ENCODE peak calls at places on chromosomes 13 and 19, in four cellular contexts. One of them, this sample, is unnamed.

GRCh38 chr19:12244370-12244769 is 50.3 kb downstream of the ZNF44 start:
- DNase-seq in fibroblast of lung: no peak
- DNase-seq in mammary epithelial cell: no peak
- DNase-seq in K562: no peak
- DNase-seq in this sample: no peak

GRCh38 chr13:79481685-79482052 is 714 bp downstream of the NDFIP2 start:
- DNase-seq in fibroblast of lung: peak; percentile 24
- DNase-seq in mammary epithelial cell: peak; percentile 52
- DNase-seq in K562: peak; percentile 14
- DNase-seq in this sample: peak; percentile 27

GRCh38 chr19:19459707-19460251 is 54.3 kb downstream of the GATAD2A start:
- DNase-seq in fibroblast of lung: peak; percentile 76
- DNase-seq in mammary epithelial cell: no peak
- DNase-seq in K562: no peak
- DNase-seq in this sample: no peak

GRCh38 chr13:32790731-32791130 is 204.5 kb downstream of the PDS5B start:
- DNase-seq in fibroblast of lung: no peak
- DNase-seq in mammary epithelial cell: no peak
- DNase-seq in K562: peak; percentile 7
- DNase-seq in this sample: no peak

GRCh38 chr13:99995503-99996176 is 14.1 kb downstream of the ZIC2 start:
- DNase-seq in fibroblast of lung: no peak
- DNase-seq in mammary epithelial cell: peak; percentile 48
- DNase-seq in K562: no peak
- DNase-seq in this sample: no peak

GRCh38 chr13:92640936-92641335 is 585.7 kb upstream of the GPC6 start:
- DNase-seq in fibroblast of lung: peak; percentile 56
- DNase-seq in mammary epithelial cell: no peak
- DNase-seq in K562: no peak
- DNase-seq in this sample: no peak

GRCh38 chr13:23509781-23510543 is 60.2 kb upstream of the TNFRSF19 start:
- DNase-seq in fibroblast of lung: peak; percentile 97
- DNase-seq in mammary epithelial cell: peak; percentile 71
- DNase-seq in K562: no peak
- DNase-seq in this sample: no peak

GRCh38 chr13:100100115-100100879 is 11.4 kb downstream of the PCCA start:
- DNase-seq in fibroblast of lung: peak; percentile 89
- DNase-seq in mammary epithelial cell: peak; percentile 80
- DNase-seq in K562: no peak
- DNase-seq in this sample: no peak

GRCh38 chr19:54439174-54439851 is 9.7 kb upstream of the LENG8 start:
- DNase-seq in fibroblast of lung: peak; percentile 34
- DNase-seq in mammary epithelial cell: peak; percentile 46
- DNase-seq in K562: peak; percentile 50
- DNase-seq in this sample: no peak

GRCh38 chr13:44421853-44422525 is 48.4 kb downstream of the SERP2 start:
- DNase-seq in fibroblast of lung: no peak
- DNase-seq in mammary epithelial cell: no peak
- DNase-seq in K562: no peak
- DNase-seq in this sample: no peak

GRCh38 chr19:38524369-38524768 is 90.9 kb downstream of the RYR1 start:
- DNase-seq in fibroblast of lung: no peak
- DNase-seq in mammary epithelial cell: no peak
- DNase-seq in K562: no peak
- DNase-seq in this sample: no peak

GRCh38 chr19:39846678-39847486 is 703 bp upstream of the FBL start:
- DNase-seq in fibroblast of lung: no peak
- DNase-seq in mammary epithelial cell: no peak
- DNase-seq in K562: peak; percentile 73
- DNase-seq in this sample: no peak

GRCh38 chr19:53308339-53308811 is 25.2 kb upstream of the ZNF845 start:
- DNase-seq in fibroblast of lung: no peak
- DNase-seq in mammary epithelial cell: no peak
- DNase-seq in K562: peak; percentile 45
- DNase-seq in this sample: peak; percentile 8

GRCh38 chr13:42702726-42703125 is 78.7 kb upstream of the FAM216B start:
- DNase-seq in fibroblast of lung: peak; percentile 26
- DNase-seq in mammary epithelial cell: no peak
- DNase-seq in K562: no peak
- DNase-seq in this sample: no peak

GRCh38 chr13:113411216-113412023 is 41.9 kb downstream of the ADPRHL1 start:
- DNase-seq in fibroblast of lung: peak; percentile 98
- DNase-seq in mammary epithelial cell: peak; percentile 69
- DNase-seq in K562: no peak
- DNase-seq in this sample: peak; percentile 94
- H4K20me1 ChIP-seq in fibroblast of lung: no peaks in the 10 kb centered on the region
- H4K20me1 ChIP-seq in mammary epithelial cell: no peaks in the 10 kb centered on the region
- H4K20me1 ChIP-seq in K562: no peaks in the 10 kb centered on the region
- H4K20me1 ChIP-seq in this sample: no peaks in the 10 kb centered on the region

GRCh38 chr13:106145070-106145469 is 390.4 kb downstream of the EFNB2 start:
- DNase-seq in fibroblast of lung: no peak
- DNase-seq in mammary epithelial cell: no peak
- DNase-seq in K562: no peak
- DNase-seq in this sample: no peak
- H3K27ac ChIP-seq in fibroblast of lung: no peak overlapping the region
- H3K27ac ChIP-seq in mammary epithelial cell: peak overlapping the region; percentile 93
- H3K27ac ChIP-seq in K562: no peak overlapping the region
- H3K27ac ChIP-seq in this sample: peak overlapping the region; percentile 85

GRCh38 chr19:17389288-17389687 is 4.7 kb downstream of the CCDC194 start:
- DNase-seq in fibroblast of lung: no peak
- DNase-seq in mammary epithelial cell: no peak
- DNase-seq in K562: no peak
- DNase-seq in this sample: no peak

GRCh38 chr19:17390665-17391370 is 3.2 kb downstream of the CCDC194 start:
- DNase-seq in fibroblast of lung: peak; percentile 90
- DNase-seq in mammary epithelial cell: peak; percentile 85
- DNase-seq in K562: peak; percentile 97
- DNase-seq in this sample: peak; percentile 82

GRCh38 chr19:17393914-17394313 is at the start of gene CCDC194:
- DNase-seq in fibroblast of lung: no peak
- DNase-seq in mammary epithelial cell: no peak
- DNase-seq in K562: no peak
- DNase-seq in this sample: no peak

GRCh38 chr19:17391371-17392151 is 2.4 kb downstream of the CCDC194 start:
- DNase-seq in fibroblast of lung: no peak
- DNase-seq in mammary epithelial cell: no peak
- DNase-seq in K562: no peak
- DNase-seq in this sample: no peak

GRCh38 chr19:17389957-17390664 is 3.9 kb downstream of the CCDC194 start:
- DNase-seq in fibroblast of lung: no peak
- DNase-seq in mammary epithelial cell: no peak
- DNase-seq in K562: peak; percentile 31
- DNase-seq in this sample: no peak
- TF ChIP-seq EZH2 in fibroblast of lung: no peak
- TF ChIP-seq EZH2 in mammary epithelial cell: no peak
- TF ChIP-seq EZH2 in K562: no peak
- TF ChIP-seq EZH2 in this sample: no peak

GRCh38 chr19:17952041-17952976 is 14.6 kb upstream of the KCNN1 start:
- DNase-seq in fibroblast of lung: no peak
- DNase-seq in mammary epithelial cell: no peak
- DNase-seq in K562: peak; percentile 32
- DNase-seq in this sample: no peak
- H4K20me1 ChIP-seq in fibroblast of lung: no peaks in the 10 kb centered on the region
- H4K20me1 ChIP-seq in mammary epithelial cell: no peaks in the 10 kb centered on the region
- H4K20me1 ChIP-seq in K562: no peaks in the 10 kb centered on the region
- H4K20me1 ChIP-seq in this sample: no peaks in the 10 kb centered on the region

GRCh38 chr19:44356383-44357111 is at the start of gene ZNF112:
- DNase-seq in fibroblast of lung: peak; percentile 93
- DNase-seq in mammary epithelial cell: peak; percentile 97
- DNase-seq in K562: peak; percentile 43
- DNase-seq in this sample: peak; percentile 87
- H3K27ac ChIP-seq in fibroblast of lung: peak within 1 kb of the TSS; percentile 46
- H3K27ac ChIP-seq in mammary epithelial cell: peak within 1 kb of the TSS; percentile 37
- H3K27ac ChIP-seq in K562: no peak within 1 kb of the TSS
- H3K27ac ChIP-seq in this sample: no peak within 1 kb of the TSS

DNA sequence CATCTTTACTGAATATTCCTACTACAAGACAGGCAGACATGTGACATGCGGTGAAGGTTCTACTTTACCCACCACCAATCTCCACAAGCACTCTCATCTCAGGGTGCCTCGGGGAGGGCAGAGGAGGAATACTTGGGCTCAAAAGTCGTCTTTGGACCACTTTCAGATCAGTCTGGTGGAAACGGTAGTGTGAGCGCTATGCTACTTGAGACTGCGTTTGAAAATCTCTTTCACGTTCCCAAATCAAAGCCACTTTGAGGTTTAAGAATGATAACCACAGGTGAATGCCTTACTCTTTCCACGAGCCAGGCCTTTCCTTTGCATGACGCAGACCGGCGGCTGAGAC is 1.5 kb upstream of the SOX1 start:
- DNase-seq in fibroblast of lung: no peak
- DNase-seq in mammary epithelial cell: no peak
- DNase-seq in K562: no peak
- DNase-seq in this sample: no peak
- TF ChIP-seq EZH2 in fibroblast of lung: no peak
- TF ChIP-seq EZH2 in mammary epithelial cell: no peak
- TF ChIP-seq EZH2 in K562: no peak
- TF ChIP-seq EZH2 in this sample: no peak

This sample was measured in PC-9.